ENCODE peak calls at places on chromosomes 7 and 10, in four cellular contexts. K, V, A and Q are unnamed samples.

GRCh38 chr7:40584667-40585433 is 450.0 kb downstream of the SUGCT start:
- DNase-seq in V (no peak), A (no peak), K (no peak), Q (no peak)

GRCh38 chr10:120984221-120984620 is 133.1 kb downstream of the WDR11 start:
- DNase-seq in A (no peak), K (no peak), V (no peak), Q (no peak)

GRCh38 chr7:126178865-126179264 is 1073.9 kb downstream of the GRM8 start:
- DNase-seq in A (no peak), V (no peak), K (no peak), Q (no peak)

GRCh38 chr10:82282782-82283456 is 407.9 kb downstream of the NRG3 start:
- DNase-seq in V (no peak), A (no peak), K (no peak), Q (no peak)

GRCh38 chr7:142933092-142933475 is 462 bp downstream of the TRPV5 start:
- DNase-seq in K (no peak), V (no peak), A (no peak), Q (no peak)

GRCh38 chr10:70992436-70992835 is 104.1 kb upstream of the PCBD1 start:
- DNase-seq in V (no peak), K (no peak), A (no peak), Q (no peak)

GRCh38 chr10:66058594-66058993 is 867.2 kb upstream of the LRRTM3 start:
- DNase-seq in A (no peak), K (no peak), V (no peak), Q (no peak)

GRCh38 chr10:94018107-94018506 is 24.4 kb downstream of the PLCE1 start:
- DNase-seq in A (no peak), V (no peak), K (no peak), Q (no peak)

GRCh38 chr10:111578076-111578475 is 501.2 kb downstream of the ADRA2A start:
- DNase-seq in A (peak), V (no peak), K (no peak), Q (no peak)